ENCODE peak calls at places on chromosomes 12 and 14, in nine cellular contexts. X is stimulated activated CD4-positive, alpha-beta T cell treated with anti-CD3 and anti-CD28 coated beads, TNF-alpha, amount 100 ng/mL, for 1 hour; R is mucosa of descending colon; U is fibroblast of lung; B is hippocampal formation; W is erythroblast; Q is colonic mucosa; D is sigmoid colon; M is H7. N is an unnamed sample.

GRCh38 chr12:69401940-69402339 is 42.4 kb downstream of the YEATS4 start:
- DNase-seq in X (no peak), R (no peak), B (no peak), U (no peak), D (no peak), W (no peak), M (no peak), Q (no peak), N (no peak)

GRCh38 chr14:58479975-58480374 is 52.5 kb downstream of the KIAA0586 start:
- DNase-seq in U (no peak), Q (no peak), X (no peak), W (no peak), B (no peak), M (no peak), R (no peak), D (no peak), N (no peak)

GRCh38 chr12:5660271-5660670 is 228.4 kb downstream of the NTF3 start:
- DNase-seq in Q (no peak), W (no peak), R (no peak), B (no peak), M (no peak), U (no peak), X (no peak), D (no peak), N (no peak)

GRCh38 chr14:104203071-104203425 is 64.7 kb downstream of the KIF26A start:
- DNase-seq in M (no peak), W (no peak), B (no peak), R (no peak), U (no peak), X (no peak), D (no peak), Q (no peak), N (no peak)

GRCh38 chr12:29516431-29516875 is 19.0 kb upstream of the OVCH1 start:
- DNase-seq in M (no peak), X (no peak), U (peak), B (no peak), Q (no peak), D (no peak), W (no peak), R (no peak), N (no peak)

GRCh38 chr12:127628655-127629054 is 638.3 kb upstream of the TMEM132C start:
- DNase-seq in M (no peak), D (no peak), X (no peak), W (no peak), R (no peak), Q (no peak), B (no peak), U (peak), N (no peak)

GRCh38 chr14:97580923-97581495 is 783.8 kb downstream of the VRK1 start:
- DNase-seq in U (no peak), B (no peak), W (no peak), D (no peak), M (peak), R (no peak), X (no peak), Q (no peak), N (no peak)

GRCh38 chr12:131222271-131223139 is 268.8 kb downstream of the ADGRD1 start:
- DNase-seq in U (no peak), R (peak), M (no peak), B (no peak), Q (no peak), W (no peak), X (no peak), D (no peak), N (no peak)

GRCh38 chr12:12807970-12808702 is 5.0 kb upstream of the DDX47 start:
- DNase-seq in Q (no peak), R (peak), B (no peak), X (peak), W (no peak), D (peak), U (peak), M (no peak), N (no peak)

GRCh38 chr12:53381739-53382630 is 2.0 kb downstream of the SP1 start:
- DNase-seq in W (peak), M (peak), Q (peak), R (peak), B (peak), X (no peak), U (peak), D (peak), N (no peak)

GRCh38 chr14:91996951-91997371 is 42.9 kb downstream of the TRIP11 start:
- DNase-seq in U (peak), R (peak), Q (no peak), B (peak), D (no peak), X (no peak), M (peak), W (peak), N (no peak)

GRCh38 chr12:9926876-9927275 is 5.3 kb downstream of the CLEC2A start:
- DNase-seq in W (no peak), D (no peak), R (no peak), Q (no peak), X (no peak), M (no peak), B (no peak), U (no peak), N (no peak)

GRCh38 chr14:72701610-72702009 is 192.3 kb downstream of the DPF3 start:
- DNase-seq in M (peak), D (no peak), Q (no peak), W (no peak), R (no peak), X (no peak), B (no peak), U (no peak), N (no peak)

GRCh38 chr12:91179315-91179714 is 3.3 kb downstream of the DCN start:
- DNase-seq in M (no peak), B (no peak), R (no peak), U (peak), X (no peak), Q (no peak), W (no peak), D (no peak), N (no peak)

GRCh38 chr14:22448035-22448904 is 140.8 kb downstream of the DAD1 start:
- DNase-seq in X (no peak), D (no peak), U (no peak), W (no peak), M (no peak), B (no peak), R (no peak), Q (no peak), N (no peak)

GRCh38 chr14:77844802-77845201 is 44.9 kb downstream of the ADCK1 start:
- DNase-seq in X (no peak), Q (no peak), M (no peak), D (no peak), R (no peak), U (no peak), W (no peak), B (no peak), N (no peak)